ENCODE peak calls at places on chromosomes 3 and 15, in ten cellular contexts. O is WERI-Rb-1; K is GM12865; P is upper lobe of right lung; J is breast epithelium; A is AG10803; V is fibroblast of lung; L is mucosa of descending colon; G is CD8-positive, alpha-beta T cell; C is astrocyte of the spinal cord. D is an unnamed sample.

GRCh38 chr15:55789066-55789660 is 46.2 kb upstream of the PRTG start:
- DNase-seq in O (peak; percentile 46), K (peak; percentile 40), P (no peak), J (no peak), A (no peak), V (no peak), L (peak; percentile 39), G (peak; percentile 18), C (no peak), D (peak; percentile 20)

GRCh38 chr15:49847937-49848823 is 227.3 kb downstream of the DTWD1 start:
- DNase-seq in O (no peak), K (no peak), P (no peak), J (no peak), A (peak; percentile 99), V (peak; percentile 98), L (no peak), G (no peak), C (peak; percentile 98), D (no peak)

GRCh38 chr3:70393881-70394612 is 81.6 kb upstream of the MDFIC2 start:
- DNase-seq in O (no peak), K (no peak), P (no peak), J (no peak), A (no peak), V (no peak), L (no peak), G (no peak), C (no peak), D (no peak)

GRCh38 chr3:150216041-150216811 is 191.9 kb upstream of the TSC22D2 start:
- DNase-seq in O (peak; percentile 50), K (no peak), P (no peak), J (no peak), A (peak; percentile 84), V (peak; percentile 95), L (no peak), G (no peak), C (peak; percentile 90), D (peak; percentile 59)

GRCh38 chr3:48918388-48919214 is at the start of gene ARIH2:
- DNase-seq in O (peak; percentile 94), K (peak; percentile 97), P (peak; percentile 97), J (peak; percentile 85), A (peak; percentile 92), V (peak; percentile 94), L (peak; percentile 94), G (peak; percentile 86), C (peak; percentile 94), D (peak; percentile 93)

GRCh38 chr15:65226221-65226620 is 14.9 kb upstream of the CILP start:
- DNase-seq in O (no peak), K (no peak), P (peak; percentile 53), J (no peak), A (no peak), V (no peak), L (no peak), G (no peak), C (no peak), D (no peak)

GRCh38 chr3:177443469-177443868 is 246.2 kb upstream of the TBL1XR1 start:
- DNase-seq in O (no peak), K (no peak), P (no peak), J (peak; percentile 72), A (peak; percentile 50), V (peak; percentile 48), L (no peak), G (no peak), C (peak; percentile 37), D (no peak)

GRCh38 chr3:134432236-134432635 is 53.5 kb downstream of the ANAPC13 start:
- DNase-seq in O (no peak), K (no peak), P (no peak), J (no peak), A (no peak), V (no peak), L (no peak), G (no peak), C (no peak), D (no peak)

GRCh38 chr15:60962087-60962486 is 267.0 kb downstream of the RORA start:
- DNase-seq in O (no peak), K (no peak), P (no peak), J (no peak), A (no peak), V (no peak), L (no peak), G (no peak), C (no peak), D (no peak)

GRCh38 chr15:53982876-53983275 is 4.6 kb downstream of the UNC13C start:
- DNase-seq in O (no peak), K (no peak), P (no peak), J (no peak), A (no peak), V (no peak), L (no peak), G (no peak), C (no peak), D (no peak)
- H3K4me3 ChIP-seq in O (no peak overlapping the region), K (no peak overlapping the region), P (no peak overlapping the region), J (no peak overlapping the region), A (no peak overlapping the region), V (no peak overlapping the region), L (no peak overlapping the region), G (no peak overlapping the region), C (no peak overlapping the region), D (no peak overlapping the region)

GRCh38 chr15:92908369-92909057 is 8.4 kb downstream of the CHD2 start:
- DNase-seq in O (no peak), K (no peak), P (no peak), J (no peak), A (no peak), V (no peak), L (no peak), G (no peak), C (no peak), D (no peak)

GRCh38 chr15:92907880-92908279 is 7.8 kb downstream of the CHD2 start:
- DNase-seq in O (peak; percentile 61), K (no peak), P (no peak), J (no peak), A (peak; percentile 88), V (peak; percentile 66), L (no peak), G (no peak), C (peak; percentile 84), D (no peak)

GRCh38 chr15:92907229-92907628 is 7.1 kb downstream of the CHD2 start:
- DNase-seq in O (no peak), K (no peak), P (no peak), J (no peak), A (no peak), V (no peak), L (no peak), G (no peak), C (peak; percentile 36), D (no peak)

GRCh38 chr15:92910451-92910850 is 10.3 kb downstream of the CHD2 start:
- DNase-seq in O (peak; percentile 65), K (no peak), P (no peak), J (no peak), A (no peak), V (no peak), L (no peak), G (no peak), C (no peak), D (no peak)

DNA sequence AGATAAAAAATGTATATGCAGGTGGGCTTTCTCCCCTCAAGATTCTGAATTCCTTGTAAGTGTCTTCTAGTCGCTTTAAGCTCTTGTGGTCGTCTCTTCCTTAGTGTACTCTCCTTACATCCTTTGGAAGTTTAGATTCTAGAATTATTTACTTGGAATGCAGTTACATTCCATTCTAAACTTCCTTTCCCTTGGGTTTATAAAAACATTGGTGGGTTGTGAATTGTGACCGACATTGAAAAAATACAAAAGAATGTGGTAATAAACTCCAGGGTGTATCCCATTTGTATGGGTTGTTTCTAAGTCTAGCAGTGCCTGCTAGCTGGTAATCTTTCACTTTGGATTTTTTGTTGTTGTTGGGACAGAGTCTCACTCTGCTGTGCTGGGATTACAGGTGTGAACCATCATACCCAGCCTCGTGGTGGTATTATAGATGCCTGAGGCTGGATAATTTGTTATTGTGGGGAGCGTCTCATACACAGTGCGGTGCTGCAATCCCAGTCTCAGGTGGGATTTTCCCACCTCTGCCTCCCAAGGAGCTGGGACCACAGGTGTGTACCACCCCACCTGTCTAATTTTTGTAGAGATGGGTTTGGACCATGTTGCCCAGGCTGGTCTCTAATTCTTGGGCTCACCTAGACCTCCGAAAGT is 9.1 kb downstream of the CHD2 start:
- DNase-seq in O (no peak), K (no peak), P (no peak), J (no peak), A (peak; percentile 77), V (no peak), L (no peak), G (no peak), C (peak; percentile 76), D (no peak)
- H3K4me3 ChIP-seq in O (no peak overlapping the region), K (no peak overlapping the region), P (no peak overlapping the region), J (no peak overlapping the region), A (peak overlapping the region; percentile 3), V (no peak overlapping the region), L (no peak overlapping the region), G (no peak overlapping the region), C (no peak overlapping the region), D (peak overlapping the region; percentile 20)

GRCh38 chr3:65400893-65401292 is 637.8 kb downstream of the MAGI1 start:
- DNase-seq in O (no peak), K (no peak), P (no peak), J (no peak), A (no peak), V (no peak), L (no peak), G (no peak), C (no peak), D (no peak)

GRCh38 chr3:65398953-65399352 is 639.8 kb downstream of the MAGI1 start:
- DNase-seq in O (no peak), K (no peak), P (no peak), J (no peak), A (peak; percentile 13), V (no peak), L (no peak), G (no peak), C (peak; percentile 12), D (no peak)

GRCh38 chr3:65406470-65406869 is 632.2 kb downstream of the MAGI1 start:
- DNase-seq in O (no peak), K (no peak), P (no peak), J (no peak), A (peak; percentile 77), V (peak; percentile 70), L (no peak), G (no peak), C (no peak), D (no peak)

GRCh38 chr3:65402597-65402996 is 636.1 kb downstream of the MAGI1 start:
- DNase-seq in O (no peak), K (no peak), P (no peak), J (no peak), A (peak; percentile 92), V (peak; percentile 82), L (no peak), G (no peak), C (peak; percentile 88), D (no peak)

DNA sequence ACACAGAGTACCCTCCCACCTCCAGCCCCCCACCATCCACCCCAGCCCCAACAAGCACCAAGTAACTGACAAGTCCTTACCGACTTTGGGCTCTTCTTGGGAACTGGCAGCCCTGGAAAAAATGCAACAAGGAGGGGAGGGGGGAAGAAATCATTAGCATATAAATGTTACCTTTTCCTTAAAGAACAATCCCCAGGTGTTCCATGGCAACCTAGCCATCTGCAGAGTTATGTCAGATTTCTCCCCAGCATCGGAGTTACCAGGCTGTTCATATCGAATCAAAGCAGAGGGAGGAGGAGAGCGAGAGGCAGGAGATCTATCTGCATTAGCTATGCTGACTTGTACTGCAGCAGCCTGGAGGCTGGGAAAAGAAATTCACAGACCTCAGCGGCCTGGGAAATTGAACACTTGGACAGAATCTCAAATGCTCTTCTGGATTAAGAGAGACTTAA is 637.3 kb downstream of the MAGI1 start:
- DNase-seq in O (no peak), K (no peak), P (no peak), J (no peak), A (no peak), V (no peak), L (no peak), G (no peak), C (peak; percentile 24), D (no peak)
- H3K4me3 ChIP-seq in O (no peak overlapping the region), K (no peak overlapping the region), P (no peak overlapping the region), J (no peak overlapping the region), A (no peak overlapping the region), V (no peak overlapping the region), L (no peak overlapping the region), G (no peak overlapping the region), C (no peak overlapping the region), D (no peak overlapping the region)

GRCh38 chr3:40615916-40616315 is 91.2 kb downstream of the ZNF621 start:
- DNase-seq in O (peak; percentile 24), K (no peak), P (no peak), J (no peak), A (no peak), V (no peak), L (no peak), G (no peak), C (no peak), D (no peak)
- H3K4me3 ChIP-seq in O (peak overlapping the region; percentile 82), K (no peak overlapping the region), P (no peak overlapping the region), J (no peak overlapping the region), A (no peak overlapping the region), V (no peak overlapping the region), L (no peak overlapping the region), G (no peak overlapping the region), C (peak overlapping the region; percentile 7), D (peak overlapping the region; percentile 52)